ENCODE peak calls at places on chromosomes 13 and 19, in eight cellular contexts. I is mucosa of descending colon; P is iris pigment epithelial cell; B is activated CD4-positive, CD25-positive, alpha-beta regulatory T cell treated with anti-CD3 and anti-CD28 coated beads, Interleukin-2, amount 50 U/mL, for 16 hours; G is stimulated activated CD8-positive, alpha-beta memory T cell treated with anti-CD3 and anti-CD28 coated beads, Interleukin-4, amount 100 ng/mL, for 4 hours; Y is ELR; C is T-helper 1 cell; S is CD4-positive, CD25-positive, alpha-beta regulatory T cell. K is an unnamed sample.

GRCh38 chr13:49580980-49581680 is 4.2 kb downstream of the RCBTB1 start:
- DNase-seq in I (no peak), Y (no peak), C (no peak), P (no peak), B (no peak), G (no peak), S (no peak), K (no peak)

GRCh38 chr19:19110410-19111137 is 27.7 kb downstream of the TMEM161A start:
- DNase-seq in S (peak; percentile 35), I (no peak), B (no peak), P (peak; percentile 21), G (no peak), Y (no peak), C (no peak), K (peak; percentile 9)

GRCh38 chr19:18896421-18896841 is 473 bp upstream of the CERS1 start:
- DNase-seq in Y (no peak), P (no peak), C (no peak), I (peak; percentile 26), B (no peak), S (no peak), G (no peak), K (no peak)

GRCh38 chr19:13120817-13121216 is 2.8 kb downstream of the NACC1 start:
- DNase-seq in P (peak; percentile 90), I (no peak), C (no peak), G (no peak), S (no peak), B (no peak), Y (peak; percentile 86), K (peak; percentile 84)

GRCh38 chr13:26653310-26653709 is 95.8 kb downstream of the WASF3 start:
- DNase-seq in B (no peak), P (peak; percentile 40), I (no peak), Y (peak; percentile 52), S (no peak), C (no peak), G (no peak), K (peak; percentile 13)

GRCh38 chr19:55027472-55028337 is 10.4 kb downstream of the GP6 start:
- DNase-seq in B (no peak), S (no peak), C (no peak), I (no peak), G (no peak), Y (no peak), P (peak; percentile 3), K (no peak)

GRCh38 chr13:75402787-75403186 is 79.2 kb downstream of the TBC1D4 start:
- DNase-seq in B (no peak), P (no peak), Y (no peak), C (no peak), G (no peak), S (no peak), I (no peak), K (no peak)

GRCh38 chr19:42279902-42280760 is 11.1 kb downstream of the CIC start:
- DNase-seq in B (peak; percentile 74), G (peak; percentile 62), I (peak; percentile 88), Y (peak; percentile 91), P (peak; percentile 86), S (peak; percentile 93), C (peak; percentile 69), K (peak; percentile 82)

GRCh38 chr19:38837304-38837626 is 5.7 kb upstream of the ECH1 start:
- DNase-seq in I (no peak), P (no peak), C (no peak), S (no peak), Y (no peak), B (no peak), G (no peak), K (no peak)

GRCh38 chr13:102726430-102726829 is 31.6 kb upstream of the METTL21C start:
- DNase-seq in P (no peak), I (no peak), G (no peak), B (no peak), Y (peak; percentile 28), C (no peak), S (peak; percentile 39), K (no peak)

K was measured in brain microvascular endothelial cell.